ENCODE peak calls at places on chromosomes 1 and 21, in nine cellular contexts. One of them, this sample, is unnamed.

GRCh38 chr1:24426738-24427468 is 11.3 kb downstream of the NIPAL3 start:
- DNase-seq in psoas muscle: no peak
- DNase-seq in AG10803: no peak
- DNase-seq in A549: no peak
- DNase-seq in lower leg skin: no peak
- DNase-seq in AG09309: no peak
- DNase-seq in upper lobe of right lung: no peak
- DNase-seq in fibroblast of mammary gland: no peak
- DNase-seq in astrocyte of the cerebellum: no peak
- DNase-seq in this sample: no peak

GRCh38 chr1:241837901-241838300 is 10.1 kb upstream of the EXO1 start:
- DNase-seq in psoas muscle: no peak
- DNase-seq in AG10803: peak
- DNase-seq in A549: no peak
- DNase-seq in lower leg skin: no peak
- DNase-seq in AG09309: peak
- DNase-seq in upper lobe of right lung: no peak
- DNase-seq in fibroblast of mammary gland: peak
- DNase-seq in astrocyte of the cerebellum: peak
- DNase-seq in this sample: no peak

GRCh38 chr1:53734650-53735211 is 4.2 kb downstream of the GLIS1 start:
- DNase-seq in psoas muscle: no peak
- DNase-seq in AG10803: peak
- DNase-seq in A549: no peak
- DNase-seq in lower leg skin: no peak
- DNase-seq in AG09309: peak
- DNase-seq in upper lobe of right lung: no peak
- DNase-seq in fibroblast of mammary gland: peak
- DNase-seq in astrocyte of the cerebellum: no peak
- DNase-seq in this sample: no peak

GRCh38 chr1:36224537-36225297 is 474 bp downstream of the THRAP3 start:
- DNase-seq in psoas muscle: peak
- DNase-seq in AG10803: peak
- DNase-seq in A549: peak
- DNase-seq in lower leg skin: peak
- DNase-seq in AG09309: peak
- DNase-seq in upper lobe of right lung: no peak
- DNase-seq in fibroblast of mammary gland: peak
- DNase-seq in astrocyte of the cerebellum: peak
- DNase-seq in this sample: peak

GRCh38 chr1:59103457-59103856 is 193.4 kb upstream of the FGGY start:
- DNase-seq in psoas muscle: no peak
- DNase-seq in AG10803: no peak
- DNase-seq in A549: no peak
- DNase-seq in lower leg skin: no peak
- DNase-seq in AG09309: no peak
- DNase-seq in upper lobe of right lung: no peak
- DNase-seq in fibroblast of mammary gland: no peak
- DNase-seq in astrocyte of the cerebellum: no peak
- DNase-seq in this sample: no peak

GRCh38 chr1:7705048-7705907 is 65.8 kb upstream of the VAMP3 start:
- DNase-seq in psoas muscle: peak
- DNase-seq in AG10803: no peak
- DNase-seq in A549: no peak
- DNase-seq in lower leg skin: no peak
- DNase-seq in AG09309: no peak
- DNase-seq in upper lobe of right lung: peak
- DNase-seq in fibroblast of mammary gland: no peak
- DNase-seq in astrocyte of the cerebellum: no peak
- DNase-seq in this sample: no peak

GRCh38 chr1:204152310-204153044 is 633 bp upstream of the ETNK2 start:
- DNase-seq in psoas muscle: no peak
- DNase-seq in AG10803: no peak
- DNase-seq in A549: no peak
- DNase-seq in lower leg skin: no peak
- DNase-seq in AG09309: no peak
- DNase-seq in upper lobe of right lung: no peak
- DNase-seq in fibroblast of mammary gland: no peak
- DNase-seq in astrocyte of the cerebellum: no peak
- DNase-seq in this sample: peak

GRCh38 chr1:55054396-55054795 is 15.0 kb downstream of the PCSK9 start:
- DNase-seq in psoas muscle: no peak
- DNase-seq in AG10803: no peak
- DNase-seq in A549: no peak
- DNase-seq in lower leg skin: no peak
- DNase-seq in AG09309: no peak
- DNase-seq in upper lobe of right lung: no peak
- DNase-seq in fibroblast of mammary gland: no peak
- DNase-seq in astrocyte of the cerebellum: no peak
- DNase-seq in this sample: peak

GRCh38 chr1:244865028-244865371 is 657 bp upstream of the HNRNPU start:
- DNase-seq in psoas muscle: no peak
- DNase-seq in AG10803: no peak
- DNase-seq in A549: peak
- DNase-seq in lower leg skin: peak
- DNase-seq in AG09309: no peak
- DNase-seq in upper lobe of right lung: no peak
- DNase-seq in fibroblast of mammary gland: no peak
- DNase-seq in astrocyte of the cerebellum: no peak
- DNase-seq in this sample: no peak

GRCh38 chr1:158045639-158046038 is 52.2 kb downstream of the KIRREL1 start:
- DNase-seq in psoas muscle: no peak
- DNase-seq in AG10803: peak
- DNase-seq in A549: no peak
- DNase-seq in lower leg skin: no peak
- DNase-seq in AG09309: peak
- DNase-seq in upper lobe of right lung: no peak
- DNase-seq in fibroblast of mammary gland: peak
- DNase-seq in astrocyte of the cerebellum: peak
- DNase-seq in this sample: no peak

GRCh38 chr1:8142955-8143629 is 117.0 kb upstream of the ERRFI1 start:
- DNase-seq in psoas muscle: no peak
- DNase-seq in AG10803: peak
- DNase-seq in A549: no peak
- DNase-seq in lower leg skin: no peak
- DNase-seq in AG09309: no peak
- DNase-seq in upper lobe of right lung: no peak
- DNase-seq in fibroblast of mammary gland: peak
- DNase-seq in astrocyte of the cerebellum: peak
- DNase-seq in this sample: no peak

GRCh38 chr1:28246427-28246832 is 10.5 kb downstream of the ATP5IF1 start:
- DNase-seq in psoas muscle: no peak
- DNase-seq in AG10803: no peak
- DNase-seq in A549: no peak
- DNase-seq in lower leg skin: no peak
- DNase-seq in AG09309: no peak
- DNase-seq in upper lobe of right lung: no peak
- DNase-seq in fibroblast of mammary gland: peak
- DNase-seq in astrocyte of the cerebellum: no peak
- DNase-seq in this sample: no peak

GRCh38 chr1:212238552-212238951 is 46.7 kb upstream of the PPP2R5A start:
- DNase-seq in psoas muscle: no peak
- DNase-seq in AG10803: peak
- DNase-seq in A549: no peak
- DNase-seq in lower leg skin: no peak
- DNase-seq in AG09309: no peak
- DNase-seq in upper lobe of right lung: no peak
- DNase-seq in fibroblast of mammary gland: no peak
- DNase-seq in astrocyte of the cerebellum: no peak
- DNase-seq in this sample: no peak

GRCh38 chr1:12148958-12149790 is 17.6 kb upstream of the TNFRSF1B start:
- DNase-seq in psoas muscle: no peak
- DNase-seq in AG10803: no peak
- DNase-seq in A549: no peak
- DNase-seq in lower leg skin: no peak
- DNase-seq in AG09309: no peak
- DNase-seq in upper lobe of right lung: no peak
- DNase-seq in fibroblast of mammary gland: no peak
- DNase-seq in astrocyte of the cerebellum: no peak
- DNase-seq in this sample: no peak

GRCh38 chr1:210233495-210234253 is 1.1 kb downstream of the SERTAD4 start:
- DNase-seq in psoas muscle: peak
- DNase-seq in AG10803: peak
- DNase-seq in A549: peak
- DNase-seq in lower leg skin: no peak
- DNase-seq in AG09309: no peak
- DNase-seq in upper lobe of right lung: peak
- DNase-seq in fibroblast of mammary gland: peak
- DNase-seq in astrocyte of the cerebellum: peak
- DNase-seq in this sample: peak

GRCh38 chr1:6599141-6599975 is 3.3 kb downstream of the KLHL21 start:
- DNase-seq in psoas muscle: peak
- DNase-seq in AG10803: peak
- DNase-seq in A549: no peak
- DNase-seq in lower leg skin: no peak
- DNase-seq in AG09309: no peak
- DNase-seq in upper lobe of right lung: no peak
- DNase-seq in fibroblast of mammary gland: peak
- DNase-seq in astrocyte of the cerebellum: no peak
- DNase-seq in this sample: no peak

GRCh38 chr1:166086113-166086908 is 80.5 kb downstream of the FAM78B start:
- DNase-seq in psoas muscle: no peak
- DNase-seq in AG10803: no peak
- DNase-seq in A549: no peak
- DNase-seq in lower leg skin: no peak
- DNase-seq in AG09309: no peak
- DNase-seq in upper lobe of right lung: no peak
- DNase-seq in fibroblast of mammary gland: no peak
- DNase-seq in astrocyte of the cerebellum: no peak
- DNase-seq in this sample: peak

GRCh38 chr21:31559368-31560119 is 99.9 kb upstream of the SOD1 start:
- DNase-seq in psoas muscle: peak
- DNase-seq in AG10803: peak
- DNase-seq in A549: peak
- DNase-seq in lower leg skin: peak
- DNase-seq in AG09309: peak
- DNase-seq in upper lobe of right lung: peak
- DNase-seq in fibroblast of mammary gland: peak
- DNase-seq in astrocyte of the cerebellum: peak
- DNase-seq in this sample: peak

GRCh38 chr1:117564227-117565082 is 41.4 kb upstream of the TENT5C start:
- DNase-seq in psoas muscle: no peak
- DNase-seq in AG10803: no peak
- DNase-seq in A549: no peak
- DNase-seq in lower leg skin: peak
- DNase-seq in AG09309: no peak
- DNase-seq in upper lobe of right lung: peak
- DNase-seq in fibroblast of mammary gland: no peak
- DNase-seq in astrocyte of the cerebellum: no peak
- DNase-seq in this sample: no peak

GRCh38 chr1:225427249-225428065 is at the start of gene LBR:
- DNase-seq in psoas muscle: peak
- DNase-seq in AG10803: peak
- DNase-seq in A549: no peak
- DNase-seq in lower leg skin: no peak
- DNase-seq in AG09309: no peak
- DNase-seq in upper lobe of right lung: peak
- DNase-seq in fibroblast of mammary gland: no peak
- DNase-seq in astrocyte of the cerebellum: no peak
- DNase-seq in this sample: no peak

GRCh38 chr1:182015360-182015759 is 46.2 kb downstream of the ZNF648 start:
- DNase-seq in psoas muscle: no peak
- DNase-seq in AG10803: no peak
- DNase-seq in A549: no peak
- DNase-seq in lower leg skin: no peak
- DNase-seq in AG09309: no peak
- DNase-seq in upper lobe of right lung: no peak
- DNase-seq in fibroblast of mammary gland: peak
- DNase-seq in astrocyte of the cerebellum: no peak
- DNase-seq in this sample: no peak
- TF ChIP-seq CTCF in psoas muscle: no peak
- TF ChIP-seq CTCF in AG10803: no peak
- TF ChIP-seq CTCF in A549: peak
- TF ChIP-seq CTCF in lower leg skin: no peak
- TF ChIP-seq CTCF in AG09309: no peak
- TF ChIP-seq CTCF in upper lobe of right lung: no peak
- TF ChIP-seq CTCF in fibroblast of mammary gland: peak
- TF ChIP-seq CTCF in astrocyte of the cerebellum: no peak
- TF ChIP-seq CTCF in this sample: no peak

GRCh38 chr1:925532-926421 is 2.1 kb downstream of the SAMD11 start:
- DNase-seq in psoas muscle: peak
- DNase-seq in AG10803: peak
- DNase-seq in A549: no peak
- DNase-seq in lower leg skin: no peak
- DNase-seq in AG09309: no peak
- DNase-seq in upper lobe of right lung: no peak
- DNase-seq in fibroblast of mammary gland: no peak
- DNase-seq in astrocyte of the cerebellum: no peak
- DNase-seq in this sample: no peak
- H3K4me3 ChIP-seq in psoas muscle: peak
- H3K4me3 ChIP-seq in AG10803: peak
- H3K4me3 ChIP-seq in A549: peak
- H3K4me3 ChIP-seq in lower leg skin: no peak
- H3K4me3 ChIP-seq in AG09309: peak
- H3K4me3 ChIP-seq in upper lobe of right lung: no peak
- H3K4me3 ChIP-seq in fibroblast of mammary gland: no peak
- H3K4me3 ChIP-seq in astrocyte of the cerebellum: peak
- H3K4me3 ChIP-seq in this sample: peak

GRCh38 chr1:183604048-183604808 is 14.0 kb upstream of the NCF2 start:
- DNase-seq in psoas muscle: no peak
- DNase-seq in AG10803: peak
- DNase-seq in A549: no peak
- DNase-seq in lower leg skin: no peak
- DNase-seq in AG09309: peak
- DNase-seq in upper lobe of right lung: peak
- DNase-seq in fibroblast of mammary gland: peak
- DNase-seq in astrocyte of the cerebellum: peak
- DNase-seq in this sample: no peak
- TF ChIP-seq CTCF in psoas muscle: no peak
- TF ChIP-seq CTCF in AG10803: no peak
- TF ChIP-seq CTCF in A549: no peak
- TF ChIP-seq CTCF in lower leg skin: no peak
- TF ChIP-seq CTCF in AG09309: no peak
- TF ChIP-seq CTCF in upper lobe of right lung: no peak
- TF ChIP-seq CTCF in fibroblast of mammary gland: no peak
- TF ChIP-seq CTCF in astrocyte of the cerebellum: no peak
- TF ChIP-seq CTCF in this sample: no peak

DNA sequence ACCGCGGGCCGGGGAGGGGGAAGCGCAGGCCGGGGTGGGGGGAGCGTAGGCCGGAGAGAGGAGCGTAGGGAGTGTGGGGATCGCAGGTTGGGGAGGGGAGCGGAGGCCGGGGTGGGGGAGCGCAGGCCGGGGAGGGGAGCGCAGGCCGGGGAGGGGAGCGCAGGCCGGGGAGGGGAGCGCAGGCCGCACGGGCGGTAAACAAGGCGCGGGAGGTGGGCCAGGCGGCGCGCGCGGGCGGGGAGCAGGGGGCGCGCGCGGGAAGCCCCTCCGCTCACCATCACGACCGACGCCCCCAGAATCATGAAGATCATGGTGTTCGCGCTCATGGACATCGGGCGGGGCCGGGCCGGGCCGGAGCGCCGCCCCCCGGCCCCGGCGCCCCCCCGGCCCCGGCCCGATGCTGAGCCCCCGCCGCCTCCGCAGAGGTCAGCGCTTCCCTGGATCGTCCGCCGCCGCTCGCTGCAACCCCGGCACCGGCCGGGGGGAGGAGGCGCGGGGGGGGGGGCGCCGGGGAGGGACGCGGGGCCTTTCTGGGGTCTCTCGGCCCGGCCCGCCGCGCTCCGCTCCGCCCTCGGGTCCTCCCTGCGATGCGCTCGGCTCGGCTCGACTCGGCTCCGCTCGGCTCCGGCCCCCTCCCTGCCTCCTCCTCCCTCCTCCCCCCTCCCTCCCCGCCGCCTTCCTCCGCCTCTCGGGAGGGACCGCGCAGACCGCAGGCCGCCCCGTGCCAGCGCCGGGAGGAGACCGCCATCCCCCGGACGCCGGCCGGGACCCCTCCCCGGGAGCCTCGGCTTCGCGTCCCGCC is at the start of gene TMEM240:
- DNase-seq in psoas muscle: peak
- DNase-seq in AG10803: peak
- DNase-seq in A549: no peak
- DNase-seq in lower leg skin: peak
- DNase-seq in AG09309: peak
- DNase-seq in upper lobe of right lung: peak
- DNase-seq in fibroblast of mammary gland: peak
- DNase-seq in astrocyte of the cerebellum: peak
- DNase-seq in this sample: peak
- H3K4me3 ChIP-seq in psoas muscle: peak
- H3K4me3 ChIP-seq in AG10803: peak
- H3K4me3 ChIP-seq in A549: no peak
- H3K4me3 ChIP-seq in lower leg skin: peak
- H3K4me3 ChIP-seq in AG09309: peak
- H3K4me3 ChIP-seq in upper lobe of right lung: peak
- H3K4me3 ChIP-seq in fibroblast of mammary gland: peak
- H3K4me3 ChIP-seq in astrocyte of the cerebellum: peak
- H3K4me3 ChIP-seq in this sample: peak